ENCODE peak calls at places on chromosomes 16 and 17, in six cellular contexts. Q is spleen; K is tibial artery; N is CD4-positive, alpha-beta memory T cell; Z is heart right ventricle; R is aorta. M is an unnamed sample. For H3K4me1, the result is how much of the 10 kb centered on the place peaks cover.

GRCh38 chr17:45382226-45382625 is 50.4 kb downstream of the ARHGAP27 start:
- DNase-seq in K (no peak), Z (no peak), Q (no peak), N (no peak), R (no peak), M (no peak)

GRCh38 chr16:25157476-25157875 is 45.9 kb downstream of the LCMT1 start:
- DNase-seq in Q (no peak), Z (no peak), R (no peak), N (no peak), K (no peak), M (no peak)

GRCh38 chr17:77419095-77419494 is 278.3 kb downstream of the SEC14L1 start:
- DNase-seq in R (no peak), Z (no peak), K (no peak), N (no peak), Q (no peak), M (no peak)

GRCh38 chr16:29023279-29024278 is 38.7 kb downstream of the LAT start:
- DNase-seq in K (no peak), N (no peak), Q (peak), Z (no peak), R (peak), M (no peak)

GRCh38 chr17:21039839-21040575 is 2.8 kb downstream of the USP22 start:
- DNase-seq in N (peak), R (no peak), Z (no peak), K (no peak), Q (no peak), M (no peak)

GRCh38 chr16:2828521-2828840 is 1.6 kb upstream of the ZG16B start:
- DNase-seq in R (peak), N (no peak), Z (no peak), Q (no peak), K (no peak), M (no peak)

GRCh38 chr17:27504188-27504995 is 48.1 kb downstream of the KSR1 start:
- DNase-seq in R (peak), Z (no peak), N (no peak), Q (no peak), K (no peak), M (no peak)

GRCh38 chr17:73386561-73386960 is 74.8 kb upstream of the CDC42EP4 start:
- DNase-seq in K (no peak), Q (no peak), Z (no peak), R (no peak), N (no peak), M (no peak)

GRCh38 chr16:15652293-15653001 is 2.4 kb downstream of the NDE1 start:
- DNase-seq in N (no peak), Z (no peak), K (no peak), Q (no peak), R (no peak), M (no peak)

GRCh38 chr16:79628501-79628975 is 28.0 kb upstream of the MAF start:
- DNase-seq in Z (no peak), K (no peak), R (no peak), Q (no peak), N (peak), M (no peak)

GRCh38 chr16:21001262-21001661 is 100.7 kb downstream of the LYRM1 start:
- DNase-seq in N (no peak), Z (no peak), K (no peak), R (no peak), Q (no peak), M (no peak)

GRCh38 chr16:28187595-28188004 is 24.2 kb downstream of the XPO6 start:
- DNase-seq in N (peak), Z (no peak), Q (no peak), R (no peak), K (no peak), M (no peak)

GRCh38 chr17:34117332-34117731 is 137.8 kb upstream of the CCL2 start:
- DNase-seq in Q (no peak), R (no peak), N (no peak), K (no peak), Z (no peak), M (no peak)

GRCh38 chr16:30525844-30526136 is 576 bp downstream of the ZNF768 start:
- DNase-seq in K (no peak), Z (no peak), R (no peak), Q (no peak), N (no peak), M (no peak)

GRCh38 chr17:68398731-68399637 is 58.3 kb downstream of the WIPI1 start:
- DNase-seq in Q (peak), Z (peak), N (no peak), R (no peak), K (peak), M (no peak)

GRCh38 chr16:30084816-30085159 is 6.9 kb downstream of the TBX6 start:
- DNase-seq in K (peak), R (peak), Q (no peak), N (no peak), Z (no peak), M (no peak)

GRCh38 chr16:3952342-3953131 is 72.0 kb upstream of the CREBBP start:
- DNase-seq in R (peak), K (peak), N (no peak), Q (peak), Z (peak), M (no peak)
- H3K4me1 ChIP-seq in R (under half), K (under half), N (under half), Q (under half), Z (under half), M (under half)

GRCh38 chr16:84741351-84741791 is 41.6 kb downstream of the USP10 start:
- DNase-seq in K (no peak), R (no peak), Q (no peak), Z (no peak), N (no peak), M (no peak)
- H3K4me1 ChIP-seq in K (under half), R (under half), Q (under half), Z (half or more), N (under half), M (under half)

DNA sequence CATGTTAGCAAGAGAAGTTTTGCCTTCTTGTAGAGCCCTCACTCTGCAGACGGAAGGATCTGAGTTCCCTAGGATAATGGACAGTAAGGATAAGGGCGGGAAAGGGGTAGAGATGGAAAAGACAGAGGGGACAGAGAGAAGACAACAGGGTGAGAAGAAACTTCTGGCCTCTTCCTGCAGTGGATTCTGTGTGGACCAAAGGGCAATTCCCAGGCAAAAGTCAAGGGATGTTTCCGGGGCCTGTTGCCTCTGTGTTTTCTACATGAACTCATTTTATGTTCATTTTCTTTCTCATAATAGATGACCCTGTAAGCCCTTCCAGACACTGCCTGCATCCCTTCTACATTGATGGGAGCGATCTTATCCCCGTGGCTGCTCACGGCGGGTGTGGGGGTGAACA is 647 bp upstream of the TMEM238L start:
- DNase-seq in Q (no peak), Z (no peak), N (no peak), R (no peak), K (no peak), M (no peak)
- H3K4me1 ChIP-seq in Q (under half), Z (under half), N (under half), R (under half), K (under half), M (under half)

GRCh38 chr17:50457621-50458020 is 11.1 kb downstream of the CHAD start:
- DNase-seq in N (no peak), Q (no peak), K (no peak), R (peak), Z (no peak), M (no peak)

GRCh38 chr17:50453901-50454300 is 14.8 kb downstream of the CHAD start:
- DNase-seq in Q (no peak), N (no peak), K (no peak), Z (no peak), R (no peak), M (no peak)

GRCh38 chr17:50451943-50452626 is 16.6 kb downstream of the CHAD start:
- DNase-seq in Z (no peak), Q (no peak), N (no peak), R (no peak), K (no peak), M (no peak)

GRCh38 chr17:50447870-50448573 is 20.7 kb downstream of the CHAD start:
- DNase-seq in Z (no peak), K (no peak), Q (no peak), R (no peak), N (no peak), M (no peak)

GRCh38 chr17:50452627-50453300 is 15.9 kb downstream of the CHAD start:
- DNase-seq in K (no peak), Z (no peak), Q (no peak), R (no peak), N (no peak), M (no peak)
- H3K4me1 ChIP-seq in K (under half), Z (under half), Q (under half), R (under half), N (under half), M (under half)

GRCh38 chr16:17367932-17368331 is 102.8 kb downstream of the XYLT1 start:
- DNase-seq in Z (no peak), Q (no peak), K (no peak), R (no peak), N (no peak), M (no peak)
- H3K4me1 ChIP-seq in Z (under half), Q (half or more), K (under half), R (under half), N (half or more), M (half or more)

GRCh38 chr16:68469728-68470460 is 21.6 kb upstream of the SMPD3 start:
- DNase-seq in Q (no peak), Z (no peak), R (no peak), K (no peak), N (peak), M (no peak)
- H3K4me1 ChIP-seq in Q (under half), Z (under half), R (under half), K (under half), N (under half), M (under half)

GRCh38 chr17:57445051-57445450 is 188.7 kb downstream of the MSI2 start:
- DNase-seq in Q (no peak), K (no peak), R (peak), N (no peak), Z (no peak), M (no peak)
- H3K4me1 ChIP-seq in Q (under half), K (under half), R (under half), N (under half), Z (half or more), M (under half)

GRCh38 chr16:1548234-1548633 is 14.8 kb downstream of the TMEM204 start:
- DNase-seq in R (no peak), K (no peak), Z (peak), N (no peak), Q (no peak), M (no peak)

GRCh38 chr16:1550696-1551095 is 17.2 kb downstream of the TMEM204 start:
- DNase-seq in R (peak), N (no peak), Z (no peak), K (no peak), Q (no peak), M (no peak)

GRCh38 chr16:1551166-1551565 is 17.7 kb downstream of the TMEM204 start:
- DNase-seq in Z (no peak), N (no peak), R (no peak), Q (no peak), K (no peak), M (no peak)

GRCh38 chr16:1548727-1549126 is 15.3 kb downstream of the TMEM204 start:
- DNase-seq in Z (no peak), N (no peak), R (no peak), Q (no peak), K (no peak), M (no peak)

DNA sequence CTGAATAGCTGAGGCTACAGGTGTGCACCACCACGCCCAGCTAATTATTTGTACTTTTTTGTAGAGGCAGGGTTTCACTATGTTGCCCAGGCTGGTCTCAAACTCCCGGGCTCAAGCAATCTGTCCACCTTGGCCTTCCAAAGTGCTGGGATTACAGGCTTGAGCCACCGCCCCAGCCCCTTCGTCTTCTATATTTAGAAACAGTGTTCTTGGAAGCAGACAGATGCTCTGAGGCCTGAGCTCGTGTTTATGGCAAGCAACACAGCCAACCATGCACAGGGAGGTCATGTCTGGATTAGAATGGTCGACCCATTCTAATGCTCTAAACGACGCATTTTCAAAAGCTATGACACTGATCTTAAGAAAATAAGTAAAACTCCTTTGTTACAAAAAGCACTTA is 16.6 kb downstream of the TMEM204 start:
- DNase-seq in N (no peak), K (no peak), Z (no peak), R (no peak), Q (no peak), M (no peak)
- H3K4me1 ChIP-seq in N (under half), K (half or more), Z (half or more), R (under half), Q (under half), M (under half)

GRCh38 chr16:19853973-19854876 is 30.4 kb downstream of the GPRC5B start:
- DNase-seq in Q (no peak), R (no peak), K (no peak), N (no peak), Z (no peak), M (no peak)
- H3K4me1 ChIP-seq in Q (under half), R (under half), K (under half), N (under half), Z (under half), M (under half)

M was measured in CD8-positive, alpha-beta memory T cell.